ENCODE peak calls at places on chromosome 15, in eight cellular contexts. One of them, this sample, is unnamed.
A peak's percentile ranks its signal among the peaks of the same experiment; 100 is the strongest.

GRCh38 chr15:39479916-39480315 is 101.0 kb upstream of the THBS1 start:
- DNase-seq in brain microvascular endothelial cell: peak; percentile 37
- DNase-seq in astrocyte of the spinal cord: no peak
- DNase-seq in uterus: no peak
- DNase-seq in keratinocyte: no peak
- DNase-seq in esophagus squamous epithelium: no peak
- DNase-seq in fibroblast of pulmonary artery: no peak
- DNase-seq in IMR-90: peak; percentile 66
- DNase-seq in this sample: no peak

GRCh38 chr15:89113263-89113662 is 25.0 kb downstream of the ABHD2 start:
- DNase-seq in brain microvascular endothelial cell: no peak
- DNase-seq in astrocyte of the spinal cord: no peak
- DNase-seq in uterus: no peak
- DNase-seq in keratinocyte: no peak
- DNase-seq in esophagus squamous epithelium: no peak
- DNase-seq in fibroblast of pulmonary artery: no peak
- DNase-seq in IMR-90: no peak
- DNase-seq in this sample: no peak

GRCh38 chr15:70488002-70488605 is 275.3 kb downstream of the UACA start:
- DNase-seq in brain microvascular endothelial cell: peak; percentile 71
- DNase-seq in astrocyte of the spinal cord: peak; percentile 80
- DNase-seq in uterus: peak; percentile 71
- DNase-seq in keratinocyte: no peak
- DNase-seq in esophagus squamous epithelium: no peak
- DNase-seq in fibroblast of pulmonary artery: peak; percentile 80
- DNase-seq in IMR-90: peak; percentile 67
- DNase-seq in this sample: peak; percentile 73

GRCh38 chr15:45948226-45948625 is 313.4 kb downstream of the SQOR start:
- DNase-seq in brain microvascular endothelial cell: no peak
- DNase-seq in astrocyte of the spinal cord: peak; percentile 39
- DNase-seq in uterus: no peak
- DNase-seq in keratinocyte: no peak
- DNase-seq in esophagus squamous epithelium: no peak
- DNase-seq in fibroblast of pulmonary artery: no peak
- DNase-seq in IMR-90: no peak
- DNase-seq in this sample: no peak

GRCh38 chr15:75227663-75228280 is 26.1 kb downstream of the C15orf39 start:
- DNase-seq in brain microvascular endothelial cell: no peak
- DNase-seq in astrocyte of the spinal cord: no peak
- DNase-seq in uterus: no peak
- DNase-seq in keratinocyte: no peak
- DNase-seq in esophagus squamous epithelium: no peak
- DNase-seq in fibroblast of pulmonary artery: no peak
- DNase-seq in IMR-90: no peak
- DNase-seq in this sample: no peak

GRCh38 chr15:90941038-90941437 is 6.0 kb downstream of the UNC45A start:
- DNase-seq in brain microvascular endothelial cell: no peak
- DNase-seq in astrocyte of the spinal cord: no peak
- DNase-seq in uterus: no peak
- DNase-seq in keratinocyte: no peak
- DNase-seq in esophagus squamous epithelium: no peak
- DNase-seq in fibroblast of pulmonary artery: no peak
- DNase-seq in IMR-90: no peak
- DNase-seq in this sample: no peak

GRCh38 chr15:92492556-92492955 is 98.9 kb downstream of the ST8SIA2 start:
- DNase-seq in brain microvascular endothelial cell: no peak
- DNase-seq in astrocyte of the spinal cord: no peak
- DNase-seq in uterus: no peak
- DNase-seq in keratinocyte: no peak
- DNase-seq in esophagus squamous epithelium: no peak
- DNase-seq in fibroblast of pulmonary artery: no peak
- DNase-seq in IMR-90: no peak
- DNase-seq in this sample: no peak

GRCh38 chr15:34501131-34501530 is 63.5 kb upstream of the GOLGA8A start:
- DNase-seq in brain microvascular endothelial cell: no peak
- DNase-seq in astrocyte of the spinal cord: no peak
- DNase-seq in uterus: no peak
- DNase-seq in keratinocyte: no peak
- DNase-seq in esophagus squamous epithelium: no peak
- DNase-seq in fibroblast of pulmonary artery: peak; percentile 19
- DNase-seq in IMR-90: no peak
- DNase-seq in this sample: no peak

GRCh38 chr15:39976291-39977274 is 42.7 kb downstream of the EIF2AK4 start:
- DNase-seq in brain microvascular endothelial cell: peak; percentile 12
- DNase-seq in astrocyte of the spinal cord: peak; percentile 64
- DNase-seq in uterus: peak; percentile 47
- DNase-seq in keratinocyte: no peak
- DNase-seq in esophagus squamous epithelium: no peak
- DNase-seq in fibroblast of pulmonary artery: peak; percentile 62
- DNase-seq in IMR-90: peak; percentile 52
- DNase-seq in this sample: peak; percentile 58

DNA sequence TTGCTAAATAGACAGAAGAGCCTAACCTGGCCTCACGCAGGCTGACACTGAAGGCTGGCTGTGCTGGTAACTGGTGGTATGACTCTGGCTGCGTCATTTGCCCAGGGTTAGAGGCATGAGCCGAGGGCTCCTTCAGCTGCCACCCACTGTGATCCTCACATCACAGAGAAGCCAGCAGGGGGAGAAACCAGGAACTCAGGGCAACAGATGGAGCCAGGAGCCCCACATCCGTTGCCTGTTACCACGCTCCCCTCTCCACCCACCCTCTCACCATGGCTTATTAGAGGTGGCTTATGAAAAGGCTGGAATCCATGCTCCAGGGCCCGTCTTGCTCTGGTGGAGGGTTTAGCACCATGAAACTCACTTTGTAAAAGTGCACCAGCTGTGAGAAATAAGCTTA is 60.7 kb downstream of the ASB7 start:
- DNase-seq in brain microvascular endothelial cell: no peak
- DNase-seq in astrocyte of the spinal cord: no peak
- DNase-seq in uterus: peak; percentile 19
- DNase-seq in keratinocyte: no peak
- DNase-seq in esophagus squamous epithelium: no peak
- DNase-seq in fibroblast of pulmonary artery: no peak
- DNase-seq in IMR-90: no peak
- DNase-seq in this sample: peak; percentile 20
- TF ChIP-seq CTCF in brain microvascular endothelial cell: peak; percentile 69
- TF ChIP-seq CTCF in astrocyte of the spinal cord: peak; percentile 44
- TF ChIP-seq CTCF in uterus: peak; percentile 20
- TF ChIP-seq CTCF in keratinocyte: peak; percentile 16
- TF ChIP-seq CTCF in esophagus squamous epithelium: peak; percentile 9
- TF ChIP-seq CTCF in fibroblast of pulmonary artery: peak; percentile 28
- TF ChIP-seq CTCF in IMR-90: peak; percentile 19
- TF ChIP-seq CTCF in this sample: peak; percentile 50

GRCh38 chr15:52360229-52361203 is 64.9 kb upstream of the MYO5C start:
- DNase-seq in brain microvascular endothelial cell: no peak
- DNase-seq in astrocyte of the spinal cord: no peak
- DNase-seq in uterus: no peak
- DNase-seq in keratinocyte: no peak
- DNase-seq in esophagus squamous epithelium: no peak
- DNase-seq in fibroblast of pulmonary artery: no peak
- DNase-seq in IMR-90: no peak
- DNase-seq in this sample: no peak

GRCh38 chr15:52368402-52368801 is 72.8 kb upstream of the MYO5C start:
- DNase-seq in brain microvascular endothelial cell: no peak
- DNase-seq in astrocyte of the spinal cord: no peak
- DNase-seq in uterus: no peak
- DNase-seq in keratinocyte: no peak
- DNase-seq in esophagus squamous epithelium: no peak
- DNase-seq in fibroblast of pulmonary artery: no peak
- DNase-seq in IMR-90: no peak
- DNase-seq in this sample: peak; percentile 7

GRCh38 chr15:52361975-52362494 is 66.4 kb upstream of the MYO5C start:
- DNase-seq in brain microvascular endothelial cell: no peak
- DNase-seq in astrocyte of the spinal cord: no peak
- DNase-seq in uterus: no peak
- DNase-seq in keratinocyte: no peak
- DNase-seq in esophagus squamous epithelium: no peak
- DNase-seq in fibroblast of pulmonary artery: no peak
- DNase-seq in IMR-90: no peak
- DNase-seq in this sample: no peak

GRCh38 chr15:52357949-52358348 is 62.3 kb upstream of the MYO5C start:
- DNase-seq in brain microvascular endothelial cell: no peak
- DNase-seq in astrocyte of the spinal cord: no peak
- DNase-seq in uterus: no peak
- DNase-seq in keratinocyte: no peak
- DNase-seq in esophagus squamous epithelium: no peak
- DNase-seq in fibroblast of pulmonary artery: no peak
- DNase-seq in IMR-90: no peak
- DNase-seq in this sample: no peak

DNA sequence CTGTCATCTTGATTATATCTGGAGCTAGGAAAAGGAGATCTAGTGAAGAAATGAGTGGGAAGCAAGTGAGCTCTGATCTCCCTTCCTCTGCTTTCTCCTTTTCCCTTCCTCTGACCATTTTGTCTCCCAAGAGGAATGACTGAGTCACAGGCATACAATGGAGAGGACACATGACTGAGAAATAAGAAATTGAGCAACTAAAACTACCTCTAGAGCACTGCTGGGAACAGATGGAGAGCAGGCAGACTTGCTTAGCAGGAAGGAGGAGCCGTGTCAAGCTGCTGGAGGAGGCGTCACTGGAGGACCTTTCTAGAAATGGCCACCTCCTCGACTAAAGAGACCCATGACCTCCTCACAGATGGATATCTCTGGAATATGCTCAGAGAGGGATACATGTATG is 66.9 kb upstream of the MYO5C start:
- DNase-seq in brain microvascular endothelial cell: peak; percentile 49
- DNase-seq in astrocyte of the spinal cord: peak; percentile 23
- DNase-seq in uterus: no peak
- DNase-seq in keratinocyte: peak; percentile 23
- DNase-seq in esophagus squamous epithelium: no peak
- DNase-seq in fibroblast of pulmonary artery: peak; percentile 90
- DNase-seq in IMR-90: peak; percentile 73
- DNase-seq in this sample: peak; percentile 52
- H3K4me3 ChIP-seq in brain microvascular endothelial cell: no peak overlapping the region
- H3K4me3 ChIP-seq in astrocyte of the spinal cord: no peak overlapping the region
- H3K4me3 ChIP-seq in uterus: no peak overlapping the region
- H3K4me3 ChIP-seq in keratinocyte: no peak overlapping the region
- H3K4me3 ChIP-seq in esophagus squamous epithelium: no peak overlapping the region
- H3K4me3 ChIP-seq in fibroblast of pulmonary artery: no peak overlapping the region
- H3K4me3 ChIP-seq in IMR-90: no peak overlapping the region
- H3K4me3 ChIP-seq in this sample: no peak overlapping the region

GRCh38 chr15:29821416-29822099 is 710 bp downstream of the TJP1 start:
- DNase-seq in brain microvascular endothelial cell: peak; percentile 88
- DNase-seq in astrocyte of the spinal cord: peak; percentile 86
- DNase-seq in uterus: peak; percentile 72
- DNase-seq in keratinocyte: no peak
- DNase-seq in esophagus squamous epithelium: no peak
- DNase-seq in fibroblast of pulmonary artery: peak; percentile 80
- DNase-seq in IMR-90: peak; percentile 85
- DNase-seq in this sample: peak; percentile 88
- TF ChIP-seq CTCF in brain microvascular endothelial cell: peak; percentile 62
- TF ChIP-seq CTCF in astrocyte of the spinal cord: peak; percentile 31
- TF ChIP-seq CTCF in uterus: peak; percentile 27
- TF ChIP-seq CTCF in keratinocyte: peak; percentile 50
- TF ChIP-seq CTCF in esophagus squamous epithelium: peak; percentile 21
- TF ChIP-seq CTCF in fibroblast of pulmonary artery: peak; percentile 32
- TF ChIP-seq CTCF in IMR-90: peak; percentile 41
- TF ChIP-seq CTCF in this sample: peak; percentile 34

GRCh38 chr15:48645558-48646330 is at the start of gene FBN1:
- DNase-seq in brain microvascular endothelial cell: peak; percentile 93
- DNase-seq in astrocyte of the spinal cord: peak; percentile 96
- DNase-seq in uterus: peak; percentile 81
- DNase-seq in keratinocyte: no peak
- DNase-seq in esophagus squamous epithelium: peak; percentile 1
- DNase-seq in fibroblast of pulmonary artery: peak; percentile 94
- DNase-seq in IMR-90: peak; percentile 90
- DNase-seq in this sample: peak; percentile 95
- H3K4me3 ChIP-seq in brain microvascular endothelial cell: peak within 1 kb of the TSS; percentile 97
- H3K4me3 ChIP-seq in astrocyte of the spinal cord: peak within 1 kb of the TSS; percentile 97
- H3K4me3 ChIP-seq in uterus: peak within 1 kb of the TSS; percentile 91
- H3K4me3 ChIP-seq in keratinocyte: peak within 1 kb of the TSS; percentile 75
- H3K4me3 ChIP-seq in esophagus squamous epithelium: peak within 1 kb of the TSS; percentile 48
- H3K4me3 ChIP-seq in fibroblast of pulmonary artery: peak within 1 kb of the TSS; percentile 78
- H3K4me3 ChIP-seq in IMR-90: peak within 1 kb of the TSS; percentile 90
- H3K4me3 ChIP-seq in this sample: peak within 1 kb of the TSS; percentile 94

DNA sequence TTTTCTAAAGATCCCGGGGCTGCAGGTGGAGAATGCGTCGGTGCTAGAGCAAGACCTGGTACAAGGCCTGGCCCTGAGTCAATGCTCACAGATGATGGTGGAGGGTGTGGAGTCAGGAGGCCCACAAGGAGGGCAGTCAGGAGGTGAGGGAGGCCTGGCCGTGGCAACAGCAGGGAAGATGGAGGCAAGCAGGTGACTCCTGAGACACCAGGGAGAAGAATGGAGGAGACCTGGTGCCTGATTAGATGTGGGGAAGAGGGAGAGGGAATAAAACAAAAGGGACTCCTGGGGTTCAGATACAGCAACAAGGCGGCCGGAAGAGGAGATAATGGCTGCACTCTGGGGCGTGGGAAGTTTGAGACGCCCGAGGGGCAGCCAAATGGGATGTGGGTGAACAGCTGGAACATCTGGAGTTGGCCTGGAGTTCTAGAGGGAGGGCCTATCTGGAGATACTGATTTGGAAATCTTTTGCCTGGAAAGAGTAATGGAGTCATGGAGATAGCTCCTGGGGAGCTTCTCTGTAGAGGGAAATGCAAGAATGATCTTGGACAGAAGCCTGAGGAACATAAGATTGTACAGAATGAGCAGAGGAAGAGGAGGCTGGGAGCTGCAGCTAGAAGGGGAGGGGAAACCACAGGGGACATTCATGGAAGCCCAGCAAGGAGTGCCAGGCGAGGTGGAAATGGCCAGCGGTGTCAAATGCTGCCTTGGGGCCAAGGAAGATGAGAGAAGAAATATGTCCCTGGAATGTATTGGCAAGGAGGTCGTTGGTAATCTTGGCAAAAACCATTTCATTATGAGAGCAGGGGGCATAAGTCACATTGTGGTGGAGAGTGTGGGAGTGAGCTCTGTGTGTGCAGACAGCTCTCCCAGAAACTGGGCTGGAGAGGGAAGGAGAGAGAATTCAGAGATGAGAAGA is 67.5 kb upstream of the CORO2B start:
- DNase-seq in brain microvascular endothelial cell: peak; percentile 40
- DNase-seq in astrocyte of the spinal cord: peak; percentile 74
- DNase-seq in uterus: peak; percentile 65
- DNase-seq in keratinocyte: no peak
- DNase-seq in esophagus squamous epithelium: no peak
- DNase-seq in fibroblast of pulmonary artery: peak; percentile 95
- DNase-seq in IMR-90: peak; percentile 57
- DNase-seq in this sample: peak; percentile 45
- TF ChIP-seq CTCF in brain microvascular endothelial cell: no peak
- TF ChIP-seq CTCF in astrocyte of the spinal cord: no peak
- TF ChIP-seq CTCF in uterus: no peak
- TF ChIP-seq CTCF in keratinocyte: no peak
- TF ChIP-seq CTCF in esophagus squamous epithelium: no peak
- TF ChIP-seq CTCF in fibroblast of pulmonary artery: no peak
- TF ChIP-seq CTCF in IMR-90: no peak
- TF ChIP-seq CTCF in this sample: no peak